ENCODE peak calls at places on chromosomes 11 and 22, in eight cellular contexts. Z is T follicular helper cell; L is HCEC 1CT; V is stimulated activated CD4-positive, alpha-beta T cell treated with anti-CD3 and anti-CD28 coated beads, Interleukin-2, amount 100 ng/mL, for 48 hours; Q is IMR-90; N is heart left ventricle; U is epithelial cell of proximal tubule; C is iPS DF 6.9. T is an unnamed sample.

GRCh38 chr11:100890779-100891178 is 203.7 kb downstream of the ARHGAP42 start:
- DNase-seq in Z (no peak), L (peak), V (no peak), Q (peak), N (no peak), U (peak), C (no peak), T (no peak)

GRCh38 chr11:111206472-111206871 is 39.1 kb upstream of the POU2AF2 start:
- DNase-seq in Z (no peak), L (peak), V (no peak), Q (peak), N (no peak), U (no peak), C (no peak), T (no peak)

GRCh38 chr11:73085189-73085875 is 56.8 kb downstream of the FCHSD2 start:
- DNase-seq in Z (no peak), L (no peak), V (no peak), Q (peak), N (no peak), U (peak), C (no peak), T (no peak)

GRCh38 chr11:75040167-75040770 is 51.5 kb downstream of the NEU3 start:
- DNase-seq in Z (no peak), L (no peak), V (no peak), Q (no peak), N (no peak), U (no peak), C (no peak), T (no peak)

GRCh38 chr22:30309981-30310672 is 16.6 kb downstream of the TBC1D10A start:
- DNase-seq in Z (no peak), L (peak), V (no peak), Q (peak), N (no peak), U (peak), C (no peak), T (peak)

GRCh38 chr11:1073851-1074243 is 827 bp upstream of the MUC2 start:
- DNase-seq in Z (no peak), L (no peak), V (no peak), Q (no peak), N (no peak), U (no peak), C (no peak), T (peak)

GRCh38 chr22:39959640-39960447 is at the start of gene TMA7B:
- DNase-seq in Z (peak), L (peak), V (no peak), Q (peak), N (no peak), U (no peak), C (no peak), T (no peak)

GRCh38 chr11:76669901-76670474 is 559 bp downstream of the LRRC32 start:
- DNase-seq in Z (no peak), L (peak), V (no peak), Q (peak), N (peak), U (peak), C (no peak), T (peak)

GRCh38 chr22:11605468-11605981 is 3922.5 kb upstream of the OR11H1 start:
- DNase-seq in Z (no peak), L (no peak), V (no peak), Q (no peak), N (no peak), U (no peak), C (no peak), T (no peak)

GRCh38 chr11:102929966-102930365 is 25.6 kb downstream of the MMP13 start:
- DNase-seq in Z (no peak), L (no peak), V (no peak), Q (no peak), N (no peak), U (peak), C (no peak), T (no peak)

GRCh38 chr11:95790933-95791247 is 592 bp downstream of the CEP57 start:
- DNase-seq in Z (peak), L (peak), V (peak), Q (peak), N (peak), U (no peak), C (no peak), T (peak)

GRCh38 chr11:71420455-71421241 is 27.5 kb downstream of the DHCR7 start:
- DNase-seq in Z (no peak), L (peak), V (peak), Q (peak), N (no peak), U (peak), C (peak), T (no peak)

GRCh38 chr11:10373929-10374328 is 69.1 kb downstream of the ADM start:
- DNase-seq in Z (no peak), L (no peak), V (no peak), Q (no peak), N (no peak), U (no peak), C (no peak), T (no peak)

GRCh38 chr22:35258144-35258988 is 1.1 kb downstream of the HMGXB4 start:
- DNase-seq in Z (no peak), L (no peak), V (peak), Q (peak), N (no peak), U (no peak), C (no peak), T (no peak)

GRCh38 chr22:48567213-48567975 is 1260.3 kb downstream of the BRD1 start:
- DNase-seq in Z (no peak), L (no peak), V (no peak), Q (no peak), N (no peak), U (no peak), C (no peak), T (no peak)

GRCh38 chr11:64885367-64886286 is 7.2 kb upstream of the EHD1 start:
- DNase-seq in Z (no peak), L (peak), V (no peak), Q (peak), N (no peak), U (no peak), C (no peak), T (no peak)

GRCh38 chr11:898540-899190 is 11.9 kb downstream of the CHID1 start:
- DNase-seq in Z (no peak), L (peak), V (no peak), Q (no peak), N (no peak), U (no peak), C (no peak), T (no peak)

GRCh38 chr11:113884361-113884836 is 9.0 kb upstream of the USP28 start:
- DNase-seq in Z (no peak), L (no peak), V (no peak), Q (peak), N (no peak), U (peak), C (no peak), T (no peak)

GRCh38 chr11:26599421-26599820 is 27.4 kb upstream of the MUC15 start:
- DNase-seq in Z (no peak), L (peak), V (no peak), Q (no peak), N (no peak), U (no peak), C (no peak), T (no peak)

GRCh38 chr11:119254239-119254638 is 48.1 kb downstream of the CBL start:
- DNase-seq in Z (no peak), L (no peak), V (peak), Q (no peak), N (no peak), U (no peak), C (no peak), T (no peak)

GRCh38 chr11:119380160-119380815 is 1.2 kb downstream of the USP2 start:
- DNase-seq in Z (no peak), L (no peak), V (no peak), Q (no peak), N (peak), U (no peak), C (no peak), T (no peak)

GRCh38 chr11:70229737-70230136 is 26.6 kb downstream of the FADD start:
- DNase-seq in Z (no peak), L (no peak), V (no peak), Q (no peak), N (no peak), U (no peak), C (no peak), T (no peak)

GRCh38 chr22:19917389-19918138 is 24.0 kb upstream of the COMT start:
- DNase-seq in Z (no peak), L (no peak), V (no peak), Q (no peak), N (no peak), U (no peak), C (no peak), T (no peak)

GRCh38 chr22:19419464-19420178 is 11.9 kb downstream of the HIRA start:
- DNase-seq in Z (no peak), L (no peak), V (peak), Q (peak), N (no peak), U (no peak), C (no peak), T (no peak)

GRCh38 chr22:46738642-46738960 is 549 bp upstream of the CERK start:
- DNase-seq in Z (no peak), L (no peak), V (no peak), Q (no peak), N (no peak), U (no peak), C (no peak), T (no peak)

GRCh38 chr22:36583546-36583945 is 54.6 kb upstream of the EIF3D start:
- DNase-seq in Z (no peak), L (no peak), V (no peak), Q (no peak), N (no peak), U (no peak), C (no peak), T (peak)

T was measured in aorta.